ENCODE peak calls at places on chromosomes 12 and 14, in five cellular contexts. X, Q, T, J and P are unnamed samples.
A peak's percentile ranks its signal among the peaks of the same experiment; 100 is the strongest.

GRCh38 chr14:95196826-95197497 is 39.6 kb upstream of the DICER1 start:
- DNase-seq in X (no peak), Q (no peak), T (no peak), J (no peak), P (no peak)

GRCh38 chr14:75884198-75884611 is 97.6 kb downstream of the TGFB3 start:
- DNase-seq in X (no peak), Q (peak; percentile 86), T (peak; percentile 97), J (peak; percentile 94), P (no peak)

GRCh38 chr14:103549361-103550311 is 12.8 kb downstream of the BAG5 start:
- DNase-seq in X (no peak), Q (no peak), T (no peak), J (no peak), P (no peak)

GRCh38 chr12:121789800-121790748 is 3.4 kb downstream of the RHOF start:
- DNase-seq in X (peak; percentile 83), Q (peak; percentile 34), T (no peak), J (no peak), P (peak; percentile 83)

GRCh38 chr12:114399664-114400211 is 6.2 kb downstream of the TBX5 start:
- DNase-seq in X (peak; percentile 27), Q (peak; percentile 95), T (peak; percentile 59), J (no peak), P (no peak)

GRCh38 chr12:63826002-63826585 is 18.4 kb upstream of the SRGAP1 start:
- DNase-seq in X (peak; percentile 67), Q (peak; percentile 82), T (peak; percentile 83), J (peak; percentile 87), P (peak; percentile 48)

GRCh38 chr12:95336387-95337067 is 118.9 kb downstream of the VEZT start:
- DNase-seq in X (no peak), Q (peak; percentile 85), T (peak; percentile 93), J (peak; percentile 91), P (no peak)

GRCh38 chr12:68559984-68560822 is 50.5 kb upstream of the RAP1B start:
- DNase-seq in X (no peak), Q (peak; percentile 20), T (peak; percentile 25), J (no peak), P (no peak)

GRCh38 chr14:104389326-104390220 is 190.0 kb upstream of the C14orf180 start:
- DNase-seq in X (no peak), Q (no peak), T (no peak), J (no peak), P (no peak)

GRCh38 chr14:92663049-92663448 is 85.4 kb downstream of the LGMN start:
- DNase-seq in X (no peak), Q (peak; percentile 30), T (peak; percentile 20), J (peak; percentile 41), P (no peak)

GRCh38 chr12:131753041-131753440 is 42.2 kb downstream of the SFSWAP start:
- DNase-seq in X (no peak), Q (no peak), T (no peak), J (no peak), P (no peak)

GRCh38 chr12:6700646-6701051 is at the start of gene PIANP:
- DNase-seq in X (peak; percentile 58), Q (peak; percentile 21), T (peak; percentile 24), J (no peak), P (no peak)

GRCh38 chr12:119444462-119445044 is 110.0 kb downstream of the CCDC60 start:
- DNase-seq in X (peak; percentile 68), Q (no peak), T (peak; percentile 22), J (peak; percentile 48), P (peak; percentile 67)

GRCh38 chr12:65778268-65779090 is 45.8 kb upstream of the HMGA2 start:
- DNase-seq in X (no peak), Q (peak; percentile 73), T (peak; percentile 37), J (peak; percentile 44), P (no peak)

GRCh38 chr14:65936342-65936741 is 523.8 kb downstream of the FUT8 start:
- DNase-seq in X (no peak), Q (no peak), T (no peak), J (no peak), P (no peak)

GRCh38 chr12:57552306-57552651 is 2.4 kb downstream of the KIF5A start:
- DNase-seq in X (no peak), Q (no peak), T (no peak), J (no peak), P (no peak)

GRCh38 chr12:99154264-99154982 is 493.1 kb upstream of the GARIN6 start:
- DNase-seq in X (no peak), Q (no peak), T (peak; percentile 54), J (peak; percentile 39), P (no peak)

GRCh38 chr12:112304411-112304810 is 77.8 kb downstream of the HECTD4 start:
- DNase-seq in X (no peak), Q (no peak), T (no peak), J (no peak), P (no peak)

GRCh38 chr12:91577586-91578539 is 395.2 kb upstream of the DCN start:
- DNase-seq in X (peak; percentile 37), Q (peak; percentile 35), T (peak; percentile 45), J (peak; percentile 51), P (peak; percentile 20)
- TF ChIP-seq CTCF in X (peak; percentile 49), Q (peak; percentile 59), T (peak; percentile 47), J (peak; percentile 53), P (peak; percentile 33)

GRCh38 chr12:53764630-53765029 is 12.9 kb upstream of the CISTR start:
- DNase-seq in X (no peak), Q (no peak), T (no peak), J (no peak), P (no peak)
- TF ChIP-seq CTCF in X (no peak), Q (no peak), T (no peak), J (no peak), P (no peak)

GRCh38 chr14:99041820-99042174 is 230.2 kb downstream of the BCL11B start:
- DNase-seq in X (no peak), Q (no peak), T (no peak), J (no peak), P (no peak)

GRCh38 chr14:99041141-99041819 is 230.7 kb downstream of the BCL11B start:
- DNase-seq in X (no peak), Q (no peak), T (no peak), J (no peak), P (no peak)

GRCh38 chr14:99043258-99043615 is 228.8 kb downstream of the BCL11B start:
- DNase-seq in X (no peak), Q (no peak), T (no peak), J (no peak), P (no peak)

GRCh38 chr14:99042376-99043257 is 229.4 kb downstream of the BCL11B start:
- DNase-seq in X (no peak), Q (no peak), T (no peak), J (no peak), P (no peak)

GRCh38 chr14:99043756-99044155 is 228.2 kb downstream of the BCL11B start:
- DNase-seq in X (no peak), Q (no peak), T (no peak), J (no peak), P (no peak)
- TF ChIP-seq CTCF in X (no peak), Q (no peak), T (no peak), J (no peak), P (no peak)

DNA sequence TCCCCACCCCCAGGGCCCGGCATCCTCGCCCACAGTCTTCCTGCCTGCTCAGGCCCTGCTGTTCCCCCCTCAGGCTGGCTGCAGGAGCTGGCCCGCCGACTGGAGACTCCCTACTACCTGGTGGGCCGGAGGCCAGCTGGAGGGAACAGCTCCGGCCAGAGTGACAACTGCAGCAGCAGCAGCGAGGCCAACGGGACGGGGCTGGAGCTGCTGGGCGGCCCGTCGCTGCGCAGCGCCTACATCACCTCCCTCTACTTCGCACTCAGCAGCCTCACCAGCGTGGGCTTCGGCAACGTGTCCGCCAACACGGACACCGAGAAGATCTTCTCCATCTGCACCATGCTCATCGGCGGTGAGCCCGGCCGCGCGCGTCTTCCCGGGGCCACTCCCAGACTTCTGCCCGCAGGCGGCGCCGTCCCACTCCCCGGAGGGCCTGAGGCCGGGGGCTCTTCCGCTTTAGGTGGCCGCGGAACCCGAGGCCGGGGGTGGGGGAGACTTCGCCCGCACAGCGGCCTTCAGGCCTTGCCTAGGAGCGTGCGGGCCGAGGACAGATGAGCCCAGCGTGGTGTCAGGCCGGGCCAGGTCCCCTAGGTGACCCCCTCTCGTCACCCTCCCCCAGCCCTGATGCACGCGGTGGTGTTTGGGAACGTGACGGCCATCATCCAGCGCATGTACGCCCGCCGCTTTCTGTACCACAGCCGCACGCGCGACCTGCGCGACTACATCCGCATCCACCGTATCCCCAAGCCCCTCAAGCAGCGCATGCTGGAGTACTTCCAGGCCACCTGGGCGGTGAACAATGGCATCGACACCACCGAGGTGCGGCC is 10.2 kb downstream of the KCNH3 start:
- DNase-seq in X (peak; percentile 59), Q (no peak), T (peak; percentile 21), J (no peak), P (no peak)
- TF ChIP-seq CTCF in X (peak; percentile 38), Q (peak; percentile 36), T (peak; percentile 34), J (peak; percentile 26), P (peak; percentile 27)

GRCh38 chr12:26919216-26919555 is 18.6 kb downstream of the INTS13 start:
- DNase-seq in X (no peak), Q (no peak), T (no peak), J (no peak), P (no peak)

GRCh38 chr12:26921886-26922285 is 15.9 kb downstream of the INTS13 start:
- DNase-seq in X (no peak), Q (no peak), T (no peak), J (no peak), P (no peak)

GRCh38 chr12:26918321-26919215 is 19.2 kb downstream of the INTS13 start:
- DNase-seq in X (no peak), Q (peak; percentile 7), T (peak; percentile 33), J (no peak), P (no peak)
- TF ChIP-seq CTCF in X (no peak), Q (peak; percentile 29), T (no peak), J (peak; percentile 27), P (no peak)